ENCODE peak calls at places on chromosomes 11 and 22, in four cellular contexts. D is left lobe of liver; L is CD8-positive, alpha-beta memory T cell; O is NCI-H2081. S is an unnamed sample.

GRCh38 chr22:26360169-26360885 is 68.7 kb upstream of the ASPHD2 start:
- DNase-seq in D (peak), O (peak), L (peak), S (peak)

GRCh38 chr22:27204817-27205216 is 547.4 kb downstream of the MIAT start:
- DNase-seq in L (no peak), O (no peak), D (no peak), S (no peak)

GRCh38 chr11:45806937-45807791 is 2.2 kb downstream of the SLC35C1 start:
- DNase-seq in D (no peak), O (no peak), L (no peak), S (no peak)

GRCh38 chr11:95098826-95099225 is 9.2 kb downstream of the ENDOD1 start:
- DNase-seq in D (no peak), L (no peak), O (no peak), S (no peak)

GRCh38 chr11:43504316-43504950 is 145.7 kb downstream of the TTC17 start:
- DNase-seq in D (no peak), L (no peak), O (no peak), S (no peak)

GRCh38 chr22:46229701-46230100 is 20.4 kb downstream of the CDPF1 start:
- DNase-seq in L (no peak), O (no peak), D (no peak), S (no peak)

GRCh38 chr11:13126430-13126829 is 117.3 kb downstream of the RASSF10 start:
- DNase-seq in O (peak), L (no peak), D (no peak), S (no peak)

GRCh38 chr22:35947794-35948425 is 80.7 kb downstream of the RBFOX2 start:
- DNase-seq in L (no peak), O (no peak), D (no peak), S (no peak)

GRCh38 chr22:41009222-41009948 is 58.2 kb downstream of the RBX1 start:
- DNase-seq in L (no peak), D (no peak), O (peak), S (no peak)

GRCh38 chr11:18012314-18012905 is 437 bp downstream of the SERGEF start:
- DNase-seq in D (no peak), O (peak), L (no peak), S (no peak)